ENCODE peak calls at places on chromosomes 13 and 19, in six cellular contexts. C is GM12878, D is HepG2, A is K562, Q is H1, I is WTC11. H is an unnamed sample.

GRCh38 chr13:90315061-90315460 is 1032.4 kb upstream of the MIR17HG start:
- DNase-seq in C (no peak), D (no peak), A (no peak), Q (no peak), I (no peak), H (no peak)

GRCh38 chr19:37551123-37551993 is 43.2 kb downstream of the ZNF571 start:
- DNase-seq in C (no peak), D (no peak), A (peak), Q (no peak), I (peak), H (no peak)

GRCh38 chr13:39840201-39840600 is 184.7 kb downstream of the COG6 start:
- DNase-seq in C (no peak), D (no peak), A (no peak), Q (no peak), I (no peak), H (no peak)

GRCh38 chr13:33745370-33746324 is 72.3 kb upstream of the RFC3 start:
- DNase-seq in C (no peak), D (no peak), A (no peak), Q (no peak), I (no peak), H (no peak)

GRCh38 chr19:42313096-42313839 is at the start of gene TMEM145:
- DNase-seq in C (no peak), D (no peak), A (peak), Q (peak), I (peak), H (peak)

GRCh38 chr13:112496166-112496565 is 91.8 kb downstream of the TUBGCP3 start:
- DNase-seq in C (no peak), D (no peak), A (no peak), Q (no peak), I (no peak), H (no peak)

GRCh38 chr19:49058592-49058991 is 1.0 kb upstream of the CGB7 start:
- DNase-seq in C (no peak), D (no peak), A (peak), Q (no peak), I (peak), H (peak)

GRCh38 chr19:14061751-14062557 is at the start of gene PALM3:
- DNase-seq in C (no peak), D (no peak), A (peak), Q (no peak), I (no peak), H (no peak)

GRCh38 chr19:4866595-4867424 is 657 bp downstream of the PLIN3 start:
- DNase-seq in C (no peak), D (peak), A (peak), Q (peak), I (peak), H (no peak)

GRCh38 chr19:37885392-37885791 is 21.0 kb downstream of the WDR87 start:
- DNase-seq in C (no peak), D (no peak), A (no peak), Q (no peak), I (no peak), H (no peak)

GRCh38 chr13:44244288-44244687 is 129.3 kb upstream of the SERP2 start:
- DNase-seq in C (no peak), D (no peak), A (peak), Q (no peak), I (no peak), H (no peak)

GRCh38 chr13:111967572-111968201 is 99.3 kb upstream of the SOX1 start:
- DNase-seq in C (no peak), D (no peak), A (no peak), Q (no peak), I (no peak), H (no peak)

GRCh38 chr13:92994056-92994455 is 232.6 kb upstream of the GPC6 start:
- DNase-seq in C (no peak), D (no peak), A (no peak), Q (no peak), I (no peak), H (no peak)

GRCh38 chr19:13451596-13451995 is 54.7 kb downstream of the CACNA1A start:
- DNase-seq in C (no peak), D (no peak), A (peak), Q (no peak), I (no peak), H (no peak)

GRCh38 chr13:41848435-41849255 is 112.3 kb downstream of the VWA8 start:
- DNase-seq in C (no peak), D (no peak), A (no peak), Q (no peak), I (no peak), H (no peak)

GRCh38 chr13:111531505-111531904 is 211.1 kb downstream of the TEX29 start:
- DNase-seq in C (no peak), D (no peak), A (no peak), Q (no peak), I (no peak), H (peak)

GRCh38 chr13:20188649-20189553 is 3.8 kb downstream of the GJB2 start:
- DNase-seq in C (no peak), D (no peak), A (peak), Q (peak), I (peak), H (no peak)

GRCh38 chr19:14795078-14795721 is 16.8 kb upstream of the ADGRE2 start:
- DNase-seq in C (no peak), D (no peak), A (no peak), Q (no peak), I (no peak), H (no peak)

GRCh38 chr13:31138515-31138914 is 23.2 kb downstream of the HSPH1 start:
- DNase-seq in C (no peak), D (no peak), A (no peak), Q (no peak), I (no peak), H (no peak)

GRCh38 chr13:45121421-45121820 is 1.1 kb downstream of the GTF2F2 start:
- DNase-seq in C (no peak), D (peak), A (no peak), Q (no peak), I (no peak), H (peak)

GRCh38 chr13:110125613-110126272 is 181.2 kb downstream of the COL4A1 start:
- DNase-seq in C (no peak), D (no peak), A (no peak), Q (no peak), I (no peak), H (no peak)

GRCh38 chr19:6260912-6261636 is 18.7 kb downstream of the MLLT1 start:
- DNase-seq in C (no peak), D (peak), A (peak), Q (peak), I (peak), H (peak)

GRCh38 chr19:19361075-19361594 is 40.5 kb downstream of the MAU2 start:
- DNase-seq in C (peak), D (peak), A (peak), Q (peak), I (peak), H (peak)
- TF ChIP-seq SP1 in C (no peak), D (no peak), A (no peak), Q (no peak), I (peak), H (no peak)

DNA sequence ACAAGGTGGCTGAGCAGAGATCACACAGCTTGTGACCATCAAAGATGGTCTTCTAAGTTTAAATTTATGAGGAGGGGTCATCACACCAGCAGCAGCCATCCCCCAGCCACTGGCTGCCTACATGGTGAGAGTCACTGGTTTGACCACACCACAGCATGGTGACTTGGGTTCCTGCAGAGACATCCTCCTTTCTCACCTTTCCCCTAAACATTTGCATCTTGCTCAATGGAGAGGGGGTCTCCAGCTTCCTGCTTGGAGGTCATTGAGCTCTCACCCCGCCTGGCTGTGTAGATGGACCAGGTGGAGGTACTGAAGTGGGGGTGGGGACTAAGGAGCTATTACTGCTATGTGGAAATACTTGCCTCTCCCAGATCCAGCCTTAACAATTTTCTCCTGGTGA is 247.6 kb upstream of the ARGLU1 start:
- DNase-seq in C (no peak), D (no peak), A (no peak), Q (no peak), I (peak), H (no peak)
- TF ChIP-seq SP1 in C (no peak), D (no peak), A (no peak), Q (peak), I (peak), H (no peak)

GRCh38 chr13:22112956-22113750 is 442.3 kb downstream of the FGF9 start:
- DNase-seq in C (no peak), D (no peak), A (no peak), Q (no peak), I (no peak), H (no peak)

GRCh38 chr13:22110368-22110767 is 439.5 kb downstream of the FGF9 start:
- DNase-seq in C (no peak), D (no peak), A (no peak), Q (no peak), I (no peak), H (no peak)

GRCh38 chr13:22111152-22111783 is 440.4 kb downstream of the FGF9 start:
- DNase-seq in C (no peak), D (no peak), A (no peak), Q (no peak), I (no peak), H (no peak)

GRCh38 chr13:22111961-22112360 is 441.1 kb downstream of the FGF9 start:
- DNase-seq in C (no peak), D (no peak), A (no peak), Q (no peak), I (no peak), H (no peak)

GRCh38 chr13:22114630-22115311 is 443.9 kb downstream of the FGF9 start:
- DNase-seq in C (peak), D (no peak), A (no peak), Q (no peak), I (no peak), H (no peak)
- TF ChIP-seq SP1 in C (peak), D (no peak), A (no peak), Q (no peak), I (no peak), H (no peak)

GRCh38 chr13:103236213-103236612 is 170.0 kb upstream of the SLC10A2 start:
- DNase-seq in C (no peak), D (no peak), A (no peak), Q (no peak), I (no peak), H (no peak)

GRCh38 chr13:103243495-103243894 is 177.3 kb upstream of the SLC10A2 start:
- DNase-seq in C (no peak), D (no peak), A (no peak), Q (no peak), I (no peak), H (no peak)

DNA sequence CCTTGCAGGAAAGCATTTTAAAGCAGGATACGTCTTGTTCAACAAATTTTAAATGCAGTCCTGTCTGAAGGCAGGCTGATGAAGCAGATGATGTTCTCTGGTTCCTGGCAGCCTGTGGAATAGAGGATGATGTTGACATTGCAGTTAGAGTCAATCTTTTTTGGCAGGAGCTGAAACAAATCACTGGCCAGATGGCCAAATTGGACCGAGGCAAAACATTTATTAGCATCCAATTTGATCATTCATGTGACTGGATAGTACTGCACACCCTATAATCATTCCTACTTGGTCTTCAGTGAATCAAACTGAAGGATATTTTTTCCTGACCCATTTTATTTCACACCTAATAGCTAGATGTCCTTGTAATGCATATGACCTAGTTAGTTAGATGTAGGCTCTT is 172.2 kb upstream of the SLC10A2 start:
- DNase-seq in C (no peak), D (no peak), A (no peak), Q (no peak), I (no peak), H (no peak)
- TF ChIP-seq SP1 in C (no peak), D (no peak), A (no peak), Q (no peak), I (no peak), H (no peak)

GRCh38 chr19:55389386-55390317 is 3.9 kb downstream of the RPL28 start:
- DNase-seq in C (no peak), D (no peak), A (no peak), Q (no peak), I (no peak), H (no peak)
- TF ChIP-seq SP1 in C (no peak), D (no peak), A (no peak), Q (no peak), I (no peak), H (no peak)

GRCh38 chr13:46383383-46383782 is 3.7 kb downstream of the RUBCNL start:
- DNase-seq in C (no peak), D (no peak), A (no peak), Q (no peak), I (no peak), H (no peak)
- TF ChIP-seq SP1 in C (no peak), D (no peak), A (no peak), Q (no peak), I (no peak), H (no peak)

DNA sequence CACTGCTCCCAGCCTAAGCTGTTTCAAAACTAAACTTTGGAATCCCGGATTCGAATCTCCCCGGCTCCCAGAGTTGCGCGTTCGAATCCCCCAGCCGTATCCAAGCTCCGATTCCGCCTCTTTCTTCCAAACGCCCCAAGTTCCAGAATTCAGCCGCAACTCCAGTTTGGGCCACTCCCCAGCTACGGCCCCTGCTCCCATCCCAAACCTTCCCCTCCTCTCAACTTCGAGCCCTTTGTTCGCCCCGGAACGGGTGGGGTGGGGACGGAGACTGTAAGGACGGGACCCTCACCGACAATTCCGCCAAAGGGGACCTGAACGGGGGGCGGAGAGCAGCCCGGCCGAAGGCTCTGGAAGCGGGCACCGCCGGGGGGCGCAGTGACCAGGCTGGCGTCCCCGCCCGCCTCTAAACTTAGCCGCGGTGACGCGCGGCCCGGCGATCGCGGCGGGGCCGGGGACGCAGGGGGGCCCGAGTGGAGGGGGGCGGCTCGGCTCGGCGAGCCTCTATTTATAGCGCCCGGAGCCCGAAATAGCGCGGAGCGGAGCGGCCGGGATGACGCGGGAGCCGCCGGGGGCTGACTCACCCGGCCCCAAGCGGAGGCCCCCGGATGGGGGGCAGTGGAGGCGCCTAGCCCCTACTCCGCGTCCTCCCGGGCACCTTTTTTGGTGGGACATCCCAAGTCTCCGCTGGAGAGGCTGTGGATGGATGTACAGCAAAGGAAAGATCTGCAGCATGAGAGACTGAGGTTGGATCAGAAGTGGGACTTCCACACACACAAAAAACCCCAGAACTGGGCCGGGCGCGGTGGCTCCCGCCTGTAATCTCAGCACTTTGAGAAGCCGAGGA is 4.9 kb upstream of the ERCC1 start:
- DNase-seq in C (no peak), D (no peak), A (peak), Q (peak), I (peak), H (peak)
- TF ChIP-seq SP1 in C (no peak), D (no peak), A (peak), Q (no peak), I (no peak), H (no peak)